ENCODE peak calls at places on chromosomes 5 and 9, in eight cellular contexts. J, A, M, V, Q, X, H and R are unnamed samples. For H3K4me1, the result is how much of the 10 kb centered on the place peaks cover.

GRCh38 chr9:108468364-108468763 is 387.4 kb downstream of the ACTL7B start:
- DNase-seq in J (no peak), A (peak), M (no peak), V (no peak), Q (peak), X (no peak), H (peak), R (no peak)

GRCh38 chr9:26054600-26055516 is 376.6 kb upstream of the TUSC1 start:
- DNase-seq in J (no peak), A (no peak), M (no peak), V (no peak), Q (no peak), X (no peak), H (peak), R (no peak)

GRCh38 chr5:40226906-40227305 is 452.8 kb upstream of the PTGER4 start:
- DNase-seq in J (no peak), A (no peak), M (no peak), V (no peak), Q (no peak), X (no peak), H (no peak), R (no peak)

GRCh38 chr9:36031774-36032565 is 4.7 kb upstream of the RECK start:
- DNase-seq in J (no peak), A (no peak), M (no peak), V (no peak), Q (no peak), X (no peak), H (no peak), R (no peak)

GRCh38 chr5:156819967-156820581 is 30.0 kb upstream of the PPP1R2B start:
- DNase-seq in J (no peak), A (no peak), M (no peak), V (no peak), Q (no peak), X (no peak), H (no peak), R (no peak)

GRCh38 chr5:27217160-27217956 is 179.0 kb upstream of the CDH9 start:
- DNase-seq in J (no peak), A (no peak), M (no peak), V (no peak), Q (no peak), X (no peak), H (no peak), R (no peak)

GRCh38 chr5:123371575-123372179 is 51.5 kb downstream of the CEP120 start:
- DNase-seq in J (peak), A (peak), M (peak), V (peak), Q (peak), X (peak), H (no peak), R (peak)

GRCh38 chr9:14939378-14939777 is 29.1 kb upstream of the FREM1 start:
- DNase-seq in J (no peak), A (no peak), M (no peak), V (no peak), Q (no peak), X (no peak), H (no peak), R (no peak)

GRCh38 chr9:131422241-131422792 is 28.4 kb downstream of the PRRC2B start:
- DNase-seq in J (no peak), A (peak), M (peak), V (no peak), Q (peak), X (no peak), H (peak), R (no peak)

GRCh38 chr5:142438573-142438972 is 113.8 kb upstream of the SPRY4 start:
- DNase-seq in J (no peak), A (no peak), M (no peak), V (no peak), Q (no peak), X (no peak), H (no peak), R (no peak)

GRCh38 chr5:14296533-14297331 is 153.6 kb downstream of the TRIO start:
- DNase-seq in J (no peak), A (no peak), M (no peak), V (no peak), Q (no peak), X (no peak), H (no peak), R (no peak)

GRCh38 chr9:129962889-129963703 is 79.9 kb downstream of the FNBP1 start:
- DNase-seq in J (peak), A (peak), M (no peak), V (no peak), Q (peak), X (peak), H (peak), R (no peak)

GRCh38 chr5:120443607-120444006 is 20.5 kb upstream of the PRR16 start:
- DNase-seq in J (no peak), A (no peak), M (no peak), V (no peak), Q (no peak), X (no peak), H (no peak), R (no peak)

GRCh38 chr5:163861670-163862069 is 356.3 kb downstream of the MAT2B start:
- DNase-seq in J (no peak), A (no peak), M (no peak), V (no peak), Q (no peak), X (no peak), H (peak), R (no peak)

GRCh38 chr9:3664044-3664443 is 138.2 kb upstream of the RFX3 start:
- DNase-seq in J (no peak), A (no peak), M (no peak), V (no peak), Q (no peak), X (no peak), H (no peak), R (no peak)

GRCh38 chr9:71736236-71736635 is 32.1 kb downstream of the CEMIP2 start:
- DNase-seq in J (no peak), A (no peak), M (no peak), V (no peak), Q (no peak), X (no peak), H (no peak), R (no peak)

GRCh38 chr5:141850183-141850768 is 27.9 kb downstream of the PCDH1 start:
- DNase-seq in J (peak), A (peak), M (peak), V (no peak), Q (peak), X (no peak), H (no peak), R (no peak)

GRCh38 chr9:137739371-137739915 is 120.6 kb downstream of the EHMT1 start:
- DNase-seq in J (no peak), A (no peak), M (no peak), V (no peak), Q (no peak), X (no peak), H (no peak), R (no peak)

GRCh38 chr9:95025213-95026170 is 292.0 kb downstream of the FANCC start:
- DNase-seq in J (no peak), A (peak), M (peak), V (peak), Q (peak), X (no peak), H (peak), R (peak)

GRCh38 chr9:93949694-93950449 is 5.3 kb downstream of the BARX1 start:
- DNase-seq in J (no peak), A (no peak), M (no peak), V (peak), Q (no peak), X (no peak), H (no peak), R (no peak)

GRCh38 chr9:93952119-93952783 is 2.9 kb downstream of the BARX1 start:
- DNase-seq in J (no peak), A (no peak), M (no peak), V (no peak), Q (no peak), X (no peak), H (no peak), R (no peak)

GRCh38 chr9:93950619-93951601 is 4.2 kb downstream of the BARX1 start:
- DNase-seq in J (no peak), A (peak), M (no peak), V (peak), Q (peak), X (no peak), H (no peak), R (no peak)

GRCh38 chr9:93952784-93953491 is 2.2 kb downstream of the BARX1 start:
- DNase-seq in J (no peak), A (no peak), M (no peak), V (peak), Q (no peak), X (no peak), H (no peak), R (no peak)

GRCh38 chr9:93951655-93952118 is 3.5 kb downstream of the BARX1 start:
- DNase-seq in J (no peak), A (no peak), M (no peak), V (peak), Q (no peak), X (no peak), H (no peak), R (no peak)
- H3K4me3 ChIP-seq in J (peak), A (no peak), M (peak), V (peak), Q (peak), X (no peak), H (no peak), R (no peak)

GRCh38 chr5:92962752-92963151 is 618.3 kb downstream of the NR2F1-AS1 start:
- DNase-seq in J (no peak), A (no peak), M (no peak), V (no peak), Q (no peak), X (no peak), H (no peak), R (no peak)

GRCh38 chr5:92969191-92969780 is 611.7 kb downstream of the NR2F1-AS1 start:
- DNase-seq in J (no peak), A (no peak), M (no peak), V (no peak), Q (no peak), X (no peak), H (no peak), R (no peak)

DNA sequence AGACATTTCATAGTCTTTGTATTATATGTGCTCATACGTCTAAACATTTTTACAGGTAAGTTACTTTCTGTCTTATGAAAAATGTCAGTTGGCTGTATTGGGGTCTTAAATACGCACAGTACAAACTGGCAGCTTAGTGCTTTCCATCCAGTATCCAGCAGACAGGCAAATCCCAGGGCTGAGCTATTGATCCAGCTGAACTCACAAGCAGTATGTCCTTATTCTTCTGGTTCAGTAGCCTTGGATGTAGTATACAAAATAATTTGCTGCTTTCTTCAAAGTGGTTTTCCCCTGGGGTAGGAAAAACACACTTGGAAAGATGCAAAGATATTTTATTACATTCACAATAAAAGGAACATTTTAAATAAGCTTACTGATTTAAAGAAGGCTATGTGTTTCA is 617.2 kb downstream of the NR2F1-AS1 start:
- DNase-seq in J (no peak), A (no peak), M (no peak), V (no peak), Q (no peak), X (no peak), H (no peak), R (no peak)
- H3K4me1 ChIP-seq in J (under half), A (under half), M (under half), V (under half), Q (under half), X (under half), H (under half), R (under half)

DNA sequence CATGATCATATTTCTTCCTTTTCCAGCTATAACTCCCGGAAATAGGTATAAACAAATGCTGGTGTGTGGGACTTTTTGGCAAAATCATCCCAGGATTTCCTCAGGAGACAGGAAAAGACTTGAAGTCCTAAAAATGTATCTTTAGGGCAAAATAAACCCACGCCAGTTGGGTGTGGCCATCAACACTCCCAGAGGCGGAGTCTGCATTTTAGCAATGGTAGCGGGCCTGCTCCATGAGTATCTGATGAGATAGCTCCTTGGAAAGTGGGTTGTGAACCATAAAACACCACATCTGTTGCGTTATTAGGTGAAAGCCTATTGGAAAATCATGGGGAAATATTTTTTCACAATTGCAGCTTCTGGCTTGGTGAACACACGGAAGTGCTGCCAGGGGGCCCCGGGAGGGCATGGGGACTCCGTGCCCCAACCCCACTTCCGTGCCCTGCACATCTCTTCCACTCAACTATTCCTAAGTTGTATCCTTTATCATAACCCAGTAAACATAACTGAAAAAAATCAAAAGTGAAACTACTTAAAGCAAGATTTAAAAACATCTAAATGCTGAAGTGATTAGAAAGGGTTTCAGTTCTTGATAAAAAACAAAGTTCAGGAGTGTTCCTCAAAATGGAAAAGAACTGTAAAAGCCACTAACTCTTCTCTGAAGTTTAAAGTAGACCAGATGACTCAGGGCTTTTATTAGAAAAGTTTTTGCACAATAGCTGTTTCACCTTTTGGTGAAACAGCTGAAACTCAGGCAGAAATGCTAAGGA is 111.2 kb downstream of the LRRC70 start:
- DNase-seq in J (no peak), A (no peak), M (no peak), V (no peak), Q (peak), X (no peak), H (no peak), R (no peak)
- H3K4me3 ChIP-seq in J (no peak), A (no peak), M (no peak), V (peak), Q (no peak), X (no peak), H (no peak), R (no peak)

GRCh38 chr5:92508271-92508670 is 1072.7 kb downstream of the NR2F1-AS1 start:
- DNase-seq in J (no peak), A (no peak), M (no peak), V (no peak), Q (no peak), X (no peak), H (no peak), R (no peak)

GRCh38 chr5:92500752-92501151 is 1080.3 kb downstream of the NR2F1-AS1 start:
- DNase-seq in J (no peak), A (no peak), M (no peak), V (no peak), Q (no peak), X (no peak), H (no peak), R (no peak)

GRCh38 chr5:92505925-92506324 is 1075.1 kb downstream of the NR2F1-AS1 start:
- DNase-seq in J (no peak), A (no peak), M (no peak), V (no peak), Q (no peak), X (no peak), H (peak), R (no peak)

GRCh38 chr5:92505145-92505544 is 1075.9 kb downstream of the NR2F1-AS1 start:
- DNase-seq in J (no peak), A (no peak), M (no peak), V (no peak), Q (no peak), X (no peak), H (peak), R (no peak)

DNA sequence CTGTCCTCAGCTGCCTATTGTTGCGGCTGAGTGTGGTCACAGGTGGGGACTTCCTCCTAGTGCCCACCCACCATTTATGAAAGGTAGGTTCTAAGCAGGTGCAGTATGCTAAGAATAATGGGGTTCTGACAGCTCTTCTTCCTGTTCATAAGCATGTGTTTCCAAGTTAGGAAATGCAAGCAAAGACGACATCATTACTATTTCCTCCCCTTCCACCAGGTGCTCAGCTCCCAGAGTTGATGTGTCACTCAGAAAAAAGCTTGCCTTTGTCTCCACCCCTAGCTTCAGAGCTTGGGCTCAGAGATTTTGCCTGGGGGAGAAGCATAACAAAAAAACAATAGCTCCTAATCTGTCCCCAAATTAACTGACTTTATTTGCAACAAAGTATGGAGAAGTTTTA is 1076.7 kb downstream of the NR2F1-AS1 start:
- DNase-seq in J (no peak), A (no peak), M (no peak), V (no peak), Q (no peak), X (no peak), H (peak), R (no peak)
- H3K4me1 ChIP-seq in J (under half), A (under half), M (under half), V (under half), Q (under half), X (under half), H (under half), R (under half)

GRCh38 chr5:169584998-169585451 is 1.5 kb downstream of the SPDL1 start:
- DNase-seq in J (no peak), A (no peak), M (no peak), V (no peak), Q (no peak), X (no peak), H (peak), R (no peak)
- H3K4me3 ChIP-seq in J (no peak), A (no peak), M (no peak), V (peak), Q (no peak), X (no peak), H (peak), R (no peak)

DNA sequence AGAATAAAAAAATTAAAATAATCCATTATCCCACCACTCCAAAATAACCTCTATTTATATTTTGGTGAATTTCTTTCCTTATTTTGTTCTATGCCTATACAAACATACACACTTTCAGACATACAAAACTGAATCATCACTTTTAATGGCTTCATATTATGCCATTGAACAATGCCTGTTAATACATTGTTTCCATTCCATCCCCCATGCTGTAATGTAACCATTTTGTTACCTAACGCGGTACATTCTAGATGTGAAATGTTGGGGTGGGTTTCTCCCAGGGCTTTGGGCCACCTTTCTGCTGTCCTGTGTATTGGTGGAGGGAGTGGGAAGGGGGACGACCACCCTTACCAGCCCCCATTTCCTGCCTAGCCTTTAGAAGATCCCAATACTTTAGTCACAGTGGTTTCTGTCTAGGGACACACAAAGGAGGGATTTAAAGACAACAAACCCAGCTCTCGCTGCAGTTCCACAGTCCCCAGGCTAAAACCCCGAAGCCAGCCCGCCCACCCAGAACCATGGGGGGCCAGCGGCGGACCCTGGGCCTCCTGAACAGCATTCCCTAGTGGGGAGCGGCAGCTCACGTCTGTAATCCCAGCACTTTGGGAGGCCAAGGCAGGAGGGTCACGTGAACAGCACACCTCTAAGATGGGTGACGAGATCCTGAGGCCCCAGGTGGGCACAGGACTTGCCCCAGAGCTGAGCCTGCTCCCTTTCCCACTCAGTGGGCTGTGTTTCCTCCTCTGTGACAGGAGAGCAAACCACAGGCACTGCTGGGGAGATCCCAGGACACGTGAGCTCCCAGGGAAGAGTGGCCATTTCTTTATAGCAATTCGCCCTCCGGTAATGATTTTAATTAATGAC is 56.9 kb upstream of the STXBP1 start:
- DNase-seq in J (no peak), A (no peak), M (no peak), V (no peak), Q (no peak), X (no peak), H (peak), R (no peak)
- H3K4me1 ChIP-seq in J (half or more), A (under half), M (under half), V (under half), Q (half or more), X (under half), H (half or more), R (under half)

GRCh38 chr5:147321569-147321968 is 86.7 kb downstream of the STK32A start:
- DNase-seq in J (no peak), A (no peak), M (no peak), V (no peak), Q (no peak), X (no peak), H (no peak), R (no peak)
- H3K4me3 ChIP-seq in J (no peak), A (no peak), M (no peak), V (no peak), Q (no peak), X (no peak), H (no peak), R (no peak)